ENCODE peak calls at places on chromosomes 2 and 18, in six cellular contexts. Q, G, Z, K, L and I are unnamed samples.

GRCh38 chr18:80056095-80056494 is 21.9 kb downstream of the RBFA start:
- DNase-seq in G (no peak), K (no peak), L (no peak), Q (no peak), Z (no peak), I (no peak)

GRCh38 chr18:4232656-4233055 is 222.5 kb downstream of the DLGAP1 start:
- DNase-seq in G (no peak), Z (no peak), K (no peak), Q (no peak), L (no peak), I (no peak)

GRCh38 chr2:143942486-143942885 is 577.4 kb downstream of the ZEB2 start:
- DNase-seq in G (no peak), Q (no peak), K (no peak), Z (no peak), L (no peak), I (no peak)

GRCh38 chr18:7789853-7790552 is 222.9 kb downstream of the PTPRM start:
- DNase-seq in G (no peak), Q (peak; percentile 31), L (no peak), Z (peak; percentile 68), K (peak; percentile 37), I (peak; percentile 65)

GRCh38 chr2:180707867-180708205 is 272.6 kb upstream of the UBE2E3 start:
- DNase-seq in L (peak; percentile 79), K (peak; percentile 96), Z (peak; percentile 52), G (no peak), Q (peak; percentile 85), I (peak; percentile 93)

GRCh38 chr2:220745682-220746081 is 826.4 kb downstream of the EPHA4 start:
- DNase-seq in Q (no peak), L (no peak), Z (no peak), K (no peak), G (no peak), I (no peak)

GRCh38 chr2:178886006-178886405 is 78.8 kb upstream of the TTN start:
- DNase-seq in Q (no peak), L (no peak), G (no peak), Z (no peak), K (no peak), I (peak; percentile 41)

GRCh38 chr2:98663521-98664090 is 55.2 kb downstream of the UNC50 start:
- DNase-seq in G (no peak), Z (no peak), K (no peak), Q (no peak), L (no peak), I (no peak)

GRCh38 chr2:7539077-7539476 is 621.9 kb downstream of the RNF144A start:
- DNase-seq in Z (no peak), K (no peak), Q (no peak), G (no peak), L (no peak), I (no peak)

GRCh38 chr2:166090900-166091299 is 36.9 kb downstream of the SCN1A start:
- DNase-seq in L (no peak), K (peak; percentile 6), Z (no peak), Q (peak; percentile 43), G (no peak), I (no peak)

GRCh38 chr18:24136967-24137373 is 1.9 kb upstream of the CABYR start:
- DNase-seq in L (peak; percentile 71), Z (no peak), K (no peak), G (no peak), Q (peak; percentile 44), I (peak; percentile 66)

GRCh38 chr18:7902399-7902839 is 335.3 kb downstream of the PTPRM start:
- DNase-seq in Q (peak; percentile 63), Z (peak; percentile 42), L (no peak), K (no peak), G (no peak), I (no peak)

GRCh38 chr18:57397440-57397839 is 37.7 kb upstream of the ONECUT2 start:
- DNase-seq in Q (peak; percentile 66), K (peak; percentile 25), G (no peak), L (peak; percentile 71), Z (peak; percentile 13), I (peak; percentile 53)

GRCh38 chr2:140698736-140699135 is 1432.1 kb downstream of the LRP1B start:
- DNase-seq in L (no peak), K (no peak), Z (no peak), Q (no peak), G (no peak), I (no peak)

GRCh38 chr2:170409164-170409535 is 231.2 kb downstream of the MYO3B start:
- DNase-seq in Z (peak; percentile 88), Q (peak; percentile 49), G (no peak), K (peak; percentile 50), L (no peak), I (peak; percentile 80)

GRCh38 chr2:102064679-102065674 is 73.2 kb downstream of the IL1R2 start:
- DNase-seq in L (no peak), G (no peak), Q (peak; percentile 77), K (no peak), Z (peak; percentile 66), I (no peak)

GRCh38 chr18:31243740-31244512 is 74.0 kb upstream of the DSG1 start:
- DNase-seq in G (no peak), Q (no peak), Z (peak; percentile 22), L (no peak), K (peak; percentile 75), I (no peak)

GRCh38 chr2:11500702-11501303 is 33.0 kb upstream of the GREB1 start:
- DNase-seq in K (no peak), G (peak; percentile 45), Q (no peak), Z (no peak), L (no peak), I (no peak)

GRCh38 chr2:45962522-45962921 is 311.0 kb downstream of the PRKCE start:
- DNase-seq in Q (peak; percentile 77), G (no peak), Z (peak; percentile 60), K (no peak), L (no peak), I (peak; percentile 90)

GRCh38 chr2:208249241-208249640 is 5.6 kb downstream of the IDH1 start:
- DNase-seq in L (no peak), K (no peak), G (no peak), Z (no peak), Q (peak; percentile 71), I (no peak)

GRCh38 chr2:223563462-223563861 is 38.7 kb downstream of the SCG2 start:
- DNase-seq in L (peak; percentile 99), G (no peak), Q (peak; percentile 85), Z (peak; percentile 64), K (peak; percentile 88), I (peak; percentile 96)

GRCh38 chr2:189008555-189009312 is 34.6 kb downstream of the COL3A1 start:
- DNase-seq in K (no peak), Z (no peak), L (no peak), G (no peak), Q (no peak), I (no peak)

GRCh38 chr2:88580088-88580487 is 47.2 kb downstream of the EIF2AK3 start:
- DNase-seq in G (no peak), L (no peak), Z (no peak), Q (no peak), K (no peak), I (no peak)
- H3K4me2 ChIP-seq in G (no peak overlapping the region), L (no peak overlapping the region), Z (no peak overlapping the region), Q (no peak overlapping the region), K (no peak overlapping the region), I (no peak overlapping the region)

GRCh38 chr2:26849056-26850001 is 1.4 kb downstream of the DPYSL5 start:
- DNase-seq in Z (peak; percentile 11), G (no peak), L (no peak), K (no peak), Q (no peak), I (no peak)

GRCh38 chr2:26847663-26848335 is at the start of gene DPYSL5:
- DNase-seq in G (no peak), Q (no peak), K (no peak), L (no peak), Z (peak; percentile 46), I (no peak)

GRCh38 chr2:26846881-26847662 is 860 bp upstream of the DPYSL5 start:
- DNase-seq in G (no peak), Z (peak; percentile 8), K (no peak), L (no peak), Q (no peak), I (no peak)

GRCh38 chr2:26850002-26850431 is 2.1 kb downstream of the DPYSL5 start:
- DNase-seq in G (no peak), L (no peak), Z (no peak), Q (no peak), K (no peak), I (no peak)

DNA sequence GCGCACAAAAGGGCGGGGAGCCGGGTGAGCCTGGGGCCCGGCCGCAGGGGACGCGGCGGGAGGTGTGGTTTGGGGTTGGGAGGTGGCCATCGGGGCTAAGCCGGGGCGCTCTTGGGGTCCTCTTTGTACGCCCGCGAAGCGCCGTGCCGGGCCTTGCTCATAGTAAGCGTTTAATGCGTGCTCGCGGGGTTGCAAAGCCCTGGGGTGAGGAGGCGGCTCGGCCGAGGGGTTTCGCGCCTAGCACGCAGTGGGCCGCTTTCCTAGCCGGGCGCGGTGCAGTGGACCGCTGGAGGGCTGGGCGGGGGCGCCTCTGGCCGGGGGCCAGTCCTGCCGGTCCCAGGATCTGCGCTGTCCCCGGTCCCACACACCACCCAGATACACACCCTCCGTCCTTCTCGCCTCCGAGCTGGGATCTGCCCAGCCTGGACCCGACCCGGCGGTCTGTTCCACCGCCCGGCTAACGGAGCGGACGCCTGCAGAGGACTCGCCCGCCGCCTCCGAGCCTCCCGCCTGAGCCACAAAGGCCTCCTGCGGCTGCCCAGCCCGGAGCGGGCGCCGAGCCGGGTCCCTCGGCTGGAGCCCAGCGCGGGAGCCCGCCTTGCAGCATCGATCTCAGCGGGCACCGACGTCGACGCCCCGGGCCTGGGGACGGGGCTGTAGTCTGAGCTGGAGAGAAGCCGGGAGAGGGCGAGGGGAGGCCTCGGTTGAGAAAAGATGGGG is 564 bp downstream of the DPYSL5 start:
- DNase-seq in Z (peak; percentile 39), K (peak; percentile 2), Q (no peak), G (no peak), L (no peak), I (no peak)
- TF ChIP-seq EZH2 in Z (peak; percentile 99), K (peak; percentile 45), Q (peak; percentile 5), G (no peak), L (no peak), I (peak; percentile 96)

DNA sequence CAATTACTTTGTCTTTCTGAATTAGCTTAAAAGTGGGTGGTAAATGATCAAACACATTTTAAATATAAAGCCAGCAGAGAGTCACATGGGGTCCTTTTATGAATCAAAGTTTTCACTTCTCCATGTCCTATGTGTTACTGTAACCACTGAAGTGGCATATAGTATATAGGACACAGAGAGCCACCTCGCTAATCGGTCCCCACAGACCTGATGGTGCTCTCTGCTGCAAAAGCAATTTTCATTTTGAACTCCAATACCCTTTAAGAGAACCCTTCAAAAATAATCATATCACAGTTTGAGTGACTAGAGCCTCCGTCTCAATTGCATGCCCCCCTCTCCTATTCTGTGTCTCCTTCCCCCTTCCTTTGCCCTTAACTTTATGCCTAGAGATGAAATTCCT is 272.8 kb downstream of the ERBB4 start:
- DNase-seq in L (no peak), K (no peak), Q (no peak), G (no peak), Z (no peak), I (no peak)
- H2AFZ ChIP-seq in L (no peak overlapping the region), K (no peak overlapping the region), Q (no peak overlapping the region), G (no peak overlapping the region), Z (no peak overlapping the region), I (no peak overlapping the region)

DNA sequence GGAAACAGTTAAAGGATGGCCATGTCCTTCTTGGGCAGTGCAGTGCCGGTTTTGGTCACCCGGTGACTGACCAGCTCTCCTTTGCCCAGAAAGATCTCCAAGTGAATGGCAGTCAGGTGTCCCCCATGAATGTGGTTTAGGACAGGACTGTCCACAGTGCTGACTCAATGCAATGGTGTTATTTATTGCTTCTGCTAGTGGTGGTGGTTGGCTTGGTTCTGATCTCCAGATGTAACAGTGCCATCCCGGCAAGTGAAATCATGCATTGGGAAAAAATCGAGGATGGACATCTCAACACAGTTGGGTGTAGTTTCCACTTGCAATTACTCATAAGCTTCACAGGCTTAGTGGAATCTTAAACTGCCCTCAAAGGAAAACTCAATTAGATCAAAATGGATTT is 81.9 kb downstream of the TGOLN2 start:
- DNase-seq in Q (peak; percentile 23), G (no peak), Z (no peak), K (no peak), L (no peak), I (no peak)
- H3K4me2 ChIP-seq in Q (no peak overlapping the region), G (no peak overlapping the region), Z (no peak overlapping the region), K (no peak overlapping the region), L (no peak overlapping the region), I (no peak overlapping the region)